ENCODE peak calls at places on chromosomes 3 and 15, in six cellular contexts. One of them, this sample, is unnamed.

GRCh38 chr3:20201141-20201540 is 15.1 kb upstream of the SGO1 start:
- DNase-seq in NCI-H1417: no peak
- DNase-seq in fibroblast of pulmonary artery: no peak
- DNase-seq in fibroblast of lung: peak
- DNase-seq in HuH-7.5: no peak
- DNase-seq in activated T-cell treated with anti-CD3 and anti-CD28 coated beads for 1 hour: no peak
- DNase-seq in this sample: no peak

GRCh38 chr3:171123913-171124312 is 97.4 kb upstream of the SLC2A2 start:
- DNase-seq in fibroblast of pulmonary artery: peak
- DNase-seq in fibroblast of lung: peak
- DNase-seq in HuH-7.5: no peak
- DNase-seq in NCI-H1417: no peak
- DNase-seq in activated T-cell treated with anti-CD3 and anti-CD28 coated beads for 1 hour: no peak
- DNase-seq in this sample: no peak

GRCh38 chr3:122824465-122825379 is 29.9 kb downstream of the SLC49A4 start:
- DNase-seq in fibroblast of lung: peak
- DNase-seq in activated T-cell treated with anti-CD3 and anti-CD28 coated beads for 1 hour: no peak
- DNase-seq in fibroblast of pulmonary artery: no peak
- DNase-seq in HuH-7.5: no peak
- DNase-seq in NCI-H1417: no peak
- DNase-seq in this sample: no peak

GRCh38 chr15:36254446-36254845 is 325.0 kb upstream of the CDIN1 start:
- DNase-seq in fibroblast of pulmonary artery: peak
- DNase-seq in NCI-H1417: no peak
- DNase-seq in activated T-cell treated with anti-CD3 and anti-CD28 coated beads for 1 hour: no peak
- DNase-seq in fibroblast of lung: no peak
- DNase-seq in HuH-7.5: no peak
- DNase-seq in this sample: no peak

GRCh38 chr15:68055224-68055705 is 1.1 kb downstream of the PIAS1 start:
- DNase-seq in HuH-7.5: peak
- DNase-seq in activated T-cell treated with anti-CD3 and anti-CD28 coated beads for 1 hour: peak
- DNase-seq in fibroblast of pulmonary artery: peak
- DNase-seq in fibroblast of lung: peak
- DNase-seq in NCI-H1417: peak
- DNase-seq in this sample: peak

GRCh38 chr3:113111308-113111707 is 100.0 kb upstream of the BOC start:
- DNase-seq in activated T-cell treated with anti-CD3 and anti-CD28 coated beads for 1 hour: no peak
- DNase-seq in NCI-H1417: no peak
- DNase-seq in HuH-7.5: no peak
- DNase-seq in fibroblast of pulmonary artery: no peak
- DNase-seq in fibroblast of lung: no peak
- DNase-seq in this sample: no peak

GRCh38 chr15:39127151-39127815 is 453.6 kb upstream of the THBS1 start:
- DNase-seq in fibroblast of lung: no peak
- DNase-seq in activated T-cell treated with anti-CD3 and anti-CD28 coated beads for 1 hour: no peak
- DNase-seq in HuH-7.5: no peak
- DNase-seq in fibroblast of pulmonary artery: peak
- DNase-seq in NCI-H1417: no peak
- DNase-seq in this sample: no peak

GRCh38 chr3:32758375-32758753 is 59.4 kb upstream of the TRIM71 start:
- DNase-seq in activated T-cell treated with anti-CD3 and anti-CD28 coated beads for 1 hour: no peak
- DNase-seq in fibroblast of lung: peak
- DNase-seq in HuH-7.5: no peak
- DNase-seq in fibroblast of pulmonary artery: peak
- DNase-seq in NCI-H1417: no peak
- DNase-seq in this sample: no peak

GRCh38 chr3:63988943-63989342 is 34.4 kb downstream of the PSMD6 start:
- DNase-seq in activated T-cell treated with anti-CD3 and anti-CD28 coated beads for 1 hour: no peak
- DNase-seq in fibroblast of pulmonary artery: no peak
- DNase-seq in NCI-H1417: no peak
- DNase-seq in HuH-7.5: no peak
- DNase-seq in fibroblast of lung: no peak
- DNase-seq in this sample: no peak

GRCh38 chr15:90949979-90950675 is 4.6 kb upstream of the RCCD1 start:
- DNase-seq in fibroblast of pulmonary artery: no peak
- DNase-seq in fibroblast of lung: no peak
- DNase-seq in HuH-7.5: no peak
- DNase-seq in activated T-cell treated with anti-CD3 and anti-CD28 coated beads for 1 hour: no peak
- DNase-seq in NCI-H1417: no peak
- DNase-seq in this sample: no peak

GRCh38 chr15:31444844-31445243 is 118.2 kb downstream of the KLF13 start:
- DNase-seq in fibroblast of lung: no peak
- DNase-seq in NCI-H1417: no peak
- DNase-seq in HuH-7.5: no peak
- DNase-seq in fibroblast of pulmonary artery: no peak
- DNase-seq in activated T-cell treated with anti-CD3 and anti-CD28 coated beads for 1 hour: no peak
- DNase-seq in this sample: no peak

GRCh38 chr3:113287818-113288648 is 76.7 kb downstream of the BOC start:
- DNase-seq in HuH-7.5: peak
- DNase-seq in fibroblast of pulmonary artery: peak
- DNase-seq in activated T-cell treated with anti-CD3 and anti-CD28 coated beads for 1 hour: peak
- DNase-seq in fibroblast of lung: peak
- DNase-seq in NCI-H1417: peak
- DNase-seq in this sample: peak